ENCODE peak calls at places on chromosomes 7 and 10, in eight cellular contexts. B is Right ventricle myocardium inferior; H is RCC 7860; U is fibroblast of villous mesenchyme; Y is activated T-helper 1 cell treated with anti-CD3 and anti-CD28 coated beads, Interleukin-2, amount 50 U/mL, for 16 hours; A is neural progenitor cell; T is right cardiac atrium; K is LHCN-M2. I is an unnamed sample.

GRCh38 chr7:27117687-27118491 is 12.7 kb downstream of the HOXA4 start:
- DNase-seq in B (no peak), H (peak; percentile 84), U (no peak), Y (no peak), A (no peak), T (no peak), K (no peak), I (no peak)

GRCh38 chr7:149883049-149883439 is 9.3 kb downstream of the ATP6V0E2 start:
- DNase-seq in B (no peak), H (no peak), U (no peak), Y (no peak), A (no peak), T (no peak), K (no peak), I (no peak)

GRCh38 chr10:35306852-35307251 is 29.5 kb upstream of the CCNY start:
- DNase-seq in B (no peak), H (no peak), U (no peak), Y (no peak), A (no peak), T (no peak), K (no peak), I (no peak)

GRCh38 chr7:12358694-12359093 is 45.0 kb downstream of the VWDE start:
- DNase-seq in B (no peak), H (no peak), U (no peak), Y (no peak), A (no peak), T (no peak), K (peak; percentile 4), I (no peak)

GRCh38 chr7:128236924-128237586 is 4.0 kb upstream of the LEP start:
- DNase-seq in B (no peak), H (peak; percentile 79), U (peak; percentile 66), Y (no peak), A (no peak), T (no peak), K (peak; percentile 100), I (no peak)

GRCh38 chr10:24793648-24794379 is 70.1 kb upstream of the ARHGAP21 start:
- DNase-seq in B (no peak), H (no peak), U (no peak), Y (no peak), A (no peak), T (no peak), K (no peak), I (no peak)

GRCh38 chr10:49569031-49569765 is 30.3 kb upstream of the ERCC6 start:
- DNase-seq in B (no peak), H (no peak), U (peak; percentile 88), Y (no peak), A (no peak), T (no peak), K (no peak), I (no peak)

GRCh38 chr10:113382691-113383090 is 170.2 kb upstream of the HABP2 start:
- DNase-seq in B (no peak), H (no peak), U (peak; percentile 73), Y (no peak), A (no peak), T (no peak), K (no peak), I (no peak)

GRCh38 chr7:127532736-127533135 is 52.7 kb downstream of the GCC1 start:
- DNase-seq in B (no peak), H (no peak), U (peak; percentile 13), Y (no peak), A (no peak), T (no peak), K (no peak), I (no peak)

GRCh38 chr10:11179231-11180105 is 161.8 kb downstream of the CELF2 start:
- DNase-seq in B (no peak), H (no peak), U (no peak), Y (no peak), A (no peak), T (no peak), K (no peak), I (no peak)

GRCh38 chr10:14048930-14049613 is 281.7 kb downstream of the FRMD4A start:
- DNase-seq in B (no peak), H (no peak), U (peak; percentile 30), Y (no peak), A (no peak), T (no peak), K (no peak), I (no peak)

GRCh38 chr7:42961182-42961581 is 29.0 kb downstream of the MRPL32 start:
- DNase-seq in B (no peak), H (no peak), U (no peak), Y (no peak), A (no peak), T (no peak), K (no peak), I (no peak)

GRCh38 chr7:145106001-145106400 is 270.1 kb upstream of the TPK1 start:
- DNase-seq in B (peak; percentile 60), H (no peak), U (no peak), Y (no peak), A (no peak), T (peak; percentile 46), K (no peak), I (peak; percentile 31)

GRCh38 chr7:137967143-137968018 is 34.5 kb downstream of the CREB3L2 start:
- DNase-seq in B (no peak), H (peak; percentile 97), U (peak; percentile 76), Y (no peak), A (peak; percentile 13), T (no peak), K (peak; percentile 66), I (no peak)

GRCh38 chr10:71647526-71648354 is 71.8 kb downstream of the C10orf105 start:
- DNase-seq in B (no peak), H (no peak), U (no peak), Y (no peak), A (peak; percentile 78), T (no peak), K (no peak), I (no peak)

GRCh38 chr10:5573968-5574641 is 49.3 kb downstream of the CALML3 start:
- DNase-seq in B (no peak), H (no peak), U (no peak), Y (no peak), A (no peak), T (no peak), K (peak; percentile 81), I (peak; percentile 10)

GRCh38 chr7:130971297-130971696 is 237.3 kb upstream of the KLF14 start:
- DNase-seq in B (no peak), H (no peak), U (no peak), Y (no peak), A (no peak), T (no peak), K (no peak), I (no peak)

GRCh38 chr10:47175181-47176080 is 124.6 kb upstream of the GDF10 start:
- DNase-seq in B (no peak), H (no peak), U (no peak), Y (no peak), A (peak; percentile 80), T (no peak), K (no peak), I (no peak)